ENCODE peak calls at places on chromosomes 1 and 21, in four cellular contexts. One of them, this sample, is unnamed.

GRCh38 chr1:228104526-228105251 is 1.6 kb upstream of the C1orf35 start:
- DNase-seq in ELR: no peak
- DNase-seq in dermis blood vessel endothelial cell: no peak
- DNase-seq in BJ: no peak
- DNase-seq in this sample: no peak

GRCh38 chr21:36545776-36546511 is 66.0 kb upstream of the CLDN14 start:
- DNase-seq in ELR: no peak
- DNase-seq in dermis blood vessel endothelial cell: no peak
- DNase-seq in BJ: no peak
- DNase-seq in this sample: no peak

GRCh38 chr1:43241352-43241953 is 28.3 kb upstream of the TMEM125 start:
- DNase-seq in ELR: peak
- DNase-seq in dermis blood vessel endothelial cell: peak
- DNase-seq in BJ: no peak
- DNase-seq in this sample: no peak

GRCh38 chr1:245715970-245716369 is 561.2 kb downstream of the KIF26B start:
- DNase-seq in ELR: peak
- DNase-seq in dermis blood vessel endothelial cell: no peak
- DNase-seq in BJ: peak
- DNase-seq in this sample: peak

GRCh38 chr1:110976089-110976488 is 12.4 kb upstream of the LRIF1 start:
- DNase-seq in ELR: peak
- DNase-seq in dermis blood vessel endothelial cell: no peak
- DNase-seq in BJ: no peak
- DNase-seq in this sample: peak

GRCh38 chr1:244757091-244757939 is 78.1 kb upstream of the COX20 start:
- DNase-seq in ELR: no peak
- DNase-seq in dermis blood vessel endothelial cell: no peak
- DNase-seq in BJ: peak
- DNase-seq in this sample: peak

GRCh38 chr1:153386500-153386901 is 4.4 kb downstream of the S100A8 start:
- DNase-seq in ELR: no peak
- DNase-seq in dermis blood vessel endothelial cell: no peak
- DNase-seq in BJ: no peak
- DNase-seq in this sample: no peak

GRCh38 chr1:32872189-32872898 is 1.6 kb upstream of the FNDC5 start:
- DNase-seq in ELR: peak
- DNase-seq in dermis blood vessel endothelial cell: peak
- DNase-seq in BJ: no peak
- DNase-seq in this sample: no peak

GRCh38 chr1:181469829-181470228 is 13.5 kb upstream of the CACNA1E start:
- DNase-seq in ELR: peak
- DNase-seq in dermis blood vessel endothelial cell: no peak
- DNase-seq in BJ: peak
- DNase-seq in this sample: peak

GRCh38 chr1:20430355-20431290 is 55.4 kb downstream of the CAMK2N1 start:
- DNase-seq in ELR: peak
- DNase-seq in dermis blood vessel endothelial cell: peak
- DNase-seq in BJ: no peak
- DNase-seq in this sample: no peak

GRCh38 chr1:155244368-155245162 is 10.7 kb downstream of the ENTREP3 start:
- DNase-seq in ELR: peak
- DNase-seq in dermis blood vessel endothelial cell: peak
- DNase-seq in BJ: peak
- DNase-seq in this sample: peak

GRCh38 chr1:203426349-203426748 is 49.3 kb upstream of the PRELP start:
- DNase-seq in ELR: no peak
- DNase-seq in dermis blood vessel endothelial cell: no peak
- DNase-seq in BJ: no peak
- DNase-seq in this sample: no peak

GRCh38 chr21:37891953-37892352 is 24.3 kb downstream of the KCNJ6 start:
- DNase-seq in ELR: no peak
- DNase-seq in dermis blood vessel endothelial cell: no peak
- DNase-seq in BJ: no peak
- DNase-seq in this sample: no peak

GRCh38 chr21:41917531-41917930 is 36.3 kb downstream of the C2CD2 start:
- DNase-seq in ELR: no peak
- DNase-seq in dermis blood vessel endothelial cell: no peak
- DNase-seq in BJ: no peak
- DNase-seq in this sample: no peak

GRCh38 chr1:167819849-167820683 is 93.9 kb downstream of the ADCY10 start:
- DNase-seq in ELR: peak
- DNase-seq in dermis blood vessel endothelial cell: peak
- DNase-seq in BJ: peak
- DNase-seq in this sample: peak

GRCh38 chr21:40165212-40165611 is 298.0 kb downstream of the PCP4 start:
- DNase-seq in ELR: no peak
- DNase-seq in dermis blood vessel endothelial cell: no peak
- DNase-seq in BJ: no peak
- DNase-seq in this sample: no peak

GRCh38 chr1:59298178-59298583 is 1.3 kb downstream of the FGGY start:
- DNase-seq in ELR: no peak
- DNase-seq in dermis blood vessel endothelial cell: no peak
- DNase-seq in BJ: no peak
- DNase-seq in this sample: no peak

GRCh38 chr1:214419650-214420049 is 131.8 kb downstream of the PTPN14 start:
- DNase-seq in ELR: no peak
- DNase-seq in dermis blood vessel endothelial cell: no peak
- DNase-seq in BJ: no peak
- DNase-seq in this sample: no peak

GRCh38 chr1:27589841-27590426 is 14.0 kb downstream of the AHDC1 start:
- DNase-seq in ELR: no peak
- DNase-seq in dermis blood vessel endothelial cell: no peak
- DNase-seq in BJ: no peak
- DNase-seq in this sample: no peak

GRCh38 chr1:237179511-237179910 is 137.5 kb downstream of the RYR2 start:
- DNase-seq in ELR: no peak
- DNase-seq in dermis blood vessel endothelial cell: no peak
- DNase-seq in BJ: no peak
- DNase-seq in this sample: no peak

GRCh38 chr1:62476525-62477219 is 39.8 kb downstream of the USP1 start:
- DNase-seq in ELR: no peak
- DNase-seq in dermis blood vessel endothelial cell: no peak
- DNase-seq in BJ: no peak
- DNase-seq in this sample: no peak

GRCh38 chr1:45205910-45206721 is at the start of gene ZSWIM5:
- DNase-seq in ELR: peak
- DNase-seq in dermis blood vessel endothelial cell: peak
- DNase-seq in BJ: no peak
- DNase-seq in this sample: no peak

GRCh38 chr1:44077421-44077820 is 41.2 kb upstream of the KLF17 start:
- DNase-seq in ELR: peak
- DNase-seq in dermis blood vessel endothelial cell: no peak
- DNase-seq in BJ: no peak
- DNase-seq in this sample: no peak

GRCh38 chr1:201354901-201355295 is 22.6 kb downstream of the TNNT2 start:
- DNase-seq in ELR: no peak
- DNase-seq in dermis blood vessel endothelial cell: no peak
- DNase-seq in BJ: no peak
- DNase-seq in this sample: no peak

GRCh38 chr1:110234691-110235090 is 24.6 kb downstream of the KCNC4 start:
- DNase-seq in ELR: peak
- DNase-seq in dermis blood vessel endothelial cell: peak
- DNase-seq in BJ: no peak
- DNase-seq in this sample: no peak

GRCh38 chr1:61266738-61267137 is 184.4 kb downstream of the NFIA start:
- DNase-seq in ELR: no peak
- DNase-seq in dermis blood vessel endothelial cell: no peak
- DNase-seq in BJ: no peak
- DNase-seq in this sample: no peak

GRCh38 chr1:11053758-11054137 is 6.1 kb downstream of the SRM start:
- DNase-seq in ELR: no peak
- DNase-seq in dermis blood vessel endothelial cell: peak
- DNase-seq in BJ: no peak
- DNase-seq in this sample: no peak

GRCh38 chr21:35705888-35706287 is 354.4 kb downstream of the SETD4 start:
- DNase-seq in ELR: no peak
- DNase-seq in dermis blood vessel endothelial cell: no peak
- DNase-seq in BJ: no peak
- DNase-seq in this sample: no peak

GRCh38 chr1:113886417-113887391 is 677 bp downstream of the BCL2L15 start:
- DNase-seq in ELR: no peak
- DNase-seq in dermis blood vessel endothelial cell: no peak
- DNase-seq in BJ: no peak
- DNase-seq in this sample: no peak

GRCh38 chr1:8987881-8988617 is 38.2 kb downstream of the SLC2A7 start:
- DNase-seq in ELR: peak
- DNase-seq in dermis blood vessel endothelial cell: peak
- DNase-seq in BJ: no peak
- DNase-seq in this sample: peak

GRCh38 chr1:38990401-38990745 is 703 bp upstream of the AKIRIN1 start:
- DNase-seq in ELR: peak
- DNase-seq in dermis blood vessel endothelial cell: peak
- DNase-seq in BJ: no peak
- DNase-seq in this sample: no peak

GRCh38 chr1:111653695-111654094 is 34.1 kb downstream of the RAP1A start:
- DNase-seq in ELR: no peak
- DNase-seq in dermis blood vessel endothelial cell: no peak
- DNase-seq in BJ: no peak
- DNase-seq in this sample: no peak

GRCh38 chr1:117879284-117879683 is 50.1 kb downstream of the GDAP2 start:
- DNase-seq in ELR: no peak
- DNase-seq in dermis blood vessel endothelial cell: no peak
- DNase-seq in BJ: no peak
- DNase-seq in this sample: no peak

GRCh38 chr1:160550572-160551034 is 27.5 kb upstream of the SLAMF6 start:
- DNase-seq in ELR: peak
- DNase-seq in dermis blood vessel endothelial cell: no peak
- DNase-seq in BJ: no peak
- DNase-seq in this sample: no peak

GRCh38 chr1:17101261-17101660 is 18.0 kb downstream of the PADI2 start:
- DNase-seq in ELR: no peak
- DNase-seq in dermis blood vessel endothelial cell: no peak
- DNase-seq in BJ: no peak
- DNase-seq in this sample: no peak

GRCh38 chr1:230609208-230609607 is 33.1 kb upstream of the COG2 start:
- DNase-seq in ELR: no peak
- DNase-seq in dermis blood vessel endothelial cell: no peak
- DNase-seq in BJ: no peak
- DNase-seq in this sample: no peak

GRCh38 chr1:202638019-202638887 is 72.0 kb downstream of the SYT2 start:
- DNase-seq in ELR: no peak
- DNase-seq in dermis blood vessel endothelial cell: no peak
- DNase-seq in BJ: no peak
- DNase-seq in this sample: no peak

This sample was measured in GM04503.